ENCODE peak calls at places on chromosomes 4 and X, in nine cellular contexts. W, B, Z, X, P, S, H, F and Q are unnamed samples.

GRCh38 chr4:121702136-121702535 is 5.4 kb upstream of the ANXA5 start:
- DNase-seq in W (no peak), B (no peak), Z (no peak), X (no peak), P (no peak), S (no peak), H (no peak), F (no peak), Q (no peak)

GRCh38 chrX:118823263-118824172 is at the start of gene ZCCHC12:
- DNase-seq in W (peak), B (peak), Z (peak), X (no peak), P (no peak), S (peak), H (peak), F (no peak), Q (no peak)

GRCh38 chrX:123331859-123332258 is 147.8 kb downstream of the GRIA3 start:
- DNase-seq in W (no peak), B (no peak), Z (no peak), X (no peak), P (no peak), S (no peak), H (no peak), F (no peak), Q (no peak)

GRCh38 chr4:86032476-86033022 is 327.3 kb downstream of the MAPK10 start:
- DNase-seq in W (peak), B (no peak), Z (peak), X (no peak), P (no peak), S (peak), H (no peak), F (no peak), Q (peak)

GRCh38 chrX:70476934-70477733 is 32.5 kb downstream of the DLG3 start:
- DNase-seq in W (no peak), B (peak), Z (no peak), X (peak), P (no peak), S (no peak), H (no peak), F (no peak), Q (no peak)

GRCh38 chr4:124037236-124037635 is 640.6 kb downstream of the SPRY1 start:
- DNase-seq in W (no peak), B (no peak), Z (no peak), X (no peak), P (no peak), S (no peak), H (no peak), F (no peak), Q (no peak)

GRCh38 chrX:41335590-41336331 is 1.8 kb downstream of the DDX3X start:
- DNase-seq in W (no peak), B (no peak), Z (no peak), X (no peak), P (no peak), S (no peak), H (no peak), F (no peak), Q (no peak)

GRCh38 chr4:168605411-168605810 is 108.6 kb downstream of the PALLD start:
- DNase-seq in W (peak), B (no peak), Z (no peak), X (no peak), P (no peak), S (no peak), H (no peak), F (no peak), Q (no peak)

GRCh38 chrX:17442898-17443297 is 67.9 kb downstream of the NHS start:
- DNase-seq in W (no peak), B (no peak), Z (no peak), X (no peak), P (no peak), S (no peak), H (no peak), F (no peak), Q (no peak)

GRCh38 chr4:24496597-24496996 is 87.8 kb downstream of the DHX15 start:
- DNase-seq in W (no peak), B (no peak), Z (no peak), X (no peak), P (no peak), S (no peak), H (no peak), F (no peak), Q (no peak)

GRCh38 chr4:165129924-165130323 is 17.3 kb upstream of the TMEM192 start:
- DNase-seq in W (no peak), B (no peak), Z (no peak), X (no peak), P (no peak), S (no peak), H (no peak), F (no peak), Q (no peak)

GRCh38 chrX:104567506-104567905 is 1.5 kb downstream of the IL1RAPL2 start:
- DNase-seq in W (no peak), B (no peak), Z (no peak), X (no peak), P (no peak), S (no peak), H (no peak), F (no peak), Q (no peak)

GRCh38 chrX:8846271-8846670 is 45.1 kb upstream of the FAM9A start:
- DNase-seq in W (no peak), B (no peak), Z (no peak), X (no peak), P (no peak), S (no peak), H (no peak), F (no peak), Q (no peak)

GRCh38 chr4:140427919-140428471 is 547 bp upstream of the CLGN start:
- DNase-seq in W (no peak), B (peak), Z (no peak), X (no peak), P (no peak), S (no peak), H (no peak), F (no peak), Q (no peak)

GRCh38 chrX:74426071-74426470 is 4.8 kb downstream of the SLC16A2 start:
- DNase-seq in W (no peak), B (peak), Z (no peak), X (no peak), P (no peak), S (no peak), H (no peak), F (no peak), Q (no peak)

GRCh38 chrX:2397648-2398340 is 103.0 kb downstream of the DHRSX start:
- DNase-seq in W (no peak), B (no peak), Z (no peak), X (no peak), P (no peak), S (no peak), H (no peak), F (no peak), Q (no peak)

GRCh38 chrX:151085207-151085606 is 91.2 kb upstream of the GPR50 start:
- DNase-seq in W (no peak), B (no peak), Z (no peak), X (no peak), P (peak), S (no peak), H (no peak), F (no peak), Q (no peak)

GRCh38 chrX:44305921-44306320 is 37.6 kb downstream of the EFHC2 start:
- DNase-seq in W (no peak), B (no peak), Z (no peak), X (no peak), P (no peak), S (no peak), H (no peak), F (no peak), Q (no peak)

GRCh38 chr4:7708981-7709380 is 230.7 kb downstream of the AFAP1 start:
- DNase-seq in W (peak), B (no peak), Z (no peak), X (no peak), P (no peak), S (no peak), H (no peak), F (no peak), Q (no peak)

GRCh38 chrX:155070038-155070437 is 898 bp downstream of the CMC4 start:
- DNase-seq in W (no peak), B (peak), Z (no peak), X (no peak), P (no peak), S (no peak), H (no peak), F (no peak), Q (no peak)

GRCh38 chr4:109939153-109939552 is 26.5 kb downstream of the EGF start:
- DNase-seq in W (no peak), B (no peak), Z (no peak), X (no peak), P (no peak), S (no peak), H (no peak), F (no peak), Q (no peak)

GRCh38 chrX:39688576-39689373 is 409.0 kb downstream of the BCOR start:
- DNase-seq in W (peak), B (peak), Z (peak), X (peak), P (peak), S (peak), H (no peak), F (peak), Q (no peak)
- H3K4me3 ChIP-seq in W (peak), B (peak), Z (peak), X (peak), P (no peak), S (peak), H (no peak), F (peak), Q (peak)

DNA sequence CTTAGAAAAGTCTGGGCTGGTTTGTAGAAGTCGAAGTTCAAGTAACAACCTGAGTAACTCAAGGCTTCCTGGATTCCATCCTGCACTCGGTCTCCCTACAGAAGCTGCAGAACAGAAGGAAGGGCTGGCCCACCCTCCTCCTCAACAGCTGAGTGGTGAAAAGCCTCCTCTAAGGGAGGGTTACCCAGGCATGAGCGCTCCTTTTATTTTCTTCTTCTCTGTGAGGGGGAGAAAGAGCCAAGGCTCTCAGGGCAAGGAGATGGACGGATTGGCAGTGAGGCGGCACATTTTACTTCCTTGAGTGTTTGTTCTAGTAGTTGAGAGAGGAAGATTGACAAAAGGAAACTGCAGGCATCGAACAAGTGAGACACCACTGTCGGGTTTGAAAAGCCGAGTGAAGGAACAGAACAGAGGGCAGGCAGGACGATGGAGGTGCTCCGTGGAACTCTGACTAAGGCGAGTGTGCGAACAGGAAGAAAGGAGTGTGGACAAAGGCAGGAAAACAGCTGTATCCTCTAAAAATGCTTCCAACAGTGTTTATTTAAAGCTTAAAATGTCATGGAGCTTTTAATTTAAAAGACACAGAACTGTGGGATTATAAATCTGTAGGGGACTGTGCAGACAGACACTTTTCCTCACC is 38.4 kb upstream of the STS start:
- DNase-seq in W (no peak), B (no peak), Z (peak), X (no peak), P (no peak), S (no peak), H (no peak), F (no peak), Q (no peak)
- H3K4me3 ChIP-seq in W (peak), B (no peak), Z (no peak), X (peak), P (no peak), S (no peak), H (no peak), F (no peak), Q (peak)

GRCh38 chrX:126733874-126734273 is 85.7 kb upstream of the PRR32 start:
- DNase-seq in W (no peak), B (no peak), Z (no peak), X (no peak), P (no peak), S (no peak), H (no peak), F (no peak), Q (no peak)
- H3K4me3 ChIP-seq in W (no peak), B (no peak), Z (no peak), X (no peak), P (no peak), S (no peak), H (no peak), F (no peak), Q (no peak)

DNA sequence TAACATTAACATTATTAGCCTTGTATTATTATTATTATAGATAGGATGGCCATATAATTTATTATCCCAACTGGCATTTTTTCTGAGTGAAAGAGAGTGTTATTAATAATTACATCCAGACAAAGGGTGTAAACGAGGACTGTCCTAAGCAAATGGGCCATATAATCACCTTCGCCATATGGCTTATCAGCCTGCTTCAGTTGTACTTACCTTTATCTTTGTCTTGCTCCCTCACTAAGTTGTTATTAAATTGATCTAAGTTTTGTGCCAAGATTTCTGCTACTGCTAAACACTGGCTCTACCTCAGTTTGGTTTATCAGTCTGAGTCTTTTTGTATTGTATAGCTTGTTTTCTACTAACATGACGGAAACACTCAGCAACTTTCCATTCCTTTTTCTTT is 76.9 kb downstream of the STIM2 start:
- DNase-seq in W (no peak), B (no peak), Z (no peak), X (no peak), P (no peak), S (no peak), H (no peak), F (no peak), Q (no peak)
- H3K4me3 ChIP-seq in W (no peak), B (no peak), Z (no peak), X (no peak), P (no peak), S (no peak), H (no peak), F (no peak), Q (no peak)

DNA sequence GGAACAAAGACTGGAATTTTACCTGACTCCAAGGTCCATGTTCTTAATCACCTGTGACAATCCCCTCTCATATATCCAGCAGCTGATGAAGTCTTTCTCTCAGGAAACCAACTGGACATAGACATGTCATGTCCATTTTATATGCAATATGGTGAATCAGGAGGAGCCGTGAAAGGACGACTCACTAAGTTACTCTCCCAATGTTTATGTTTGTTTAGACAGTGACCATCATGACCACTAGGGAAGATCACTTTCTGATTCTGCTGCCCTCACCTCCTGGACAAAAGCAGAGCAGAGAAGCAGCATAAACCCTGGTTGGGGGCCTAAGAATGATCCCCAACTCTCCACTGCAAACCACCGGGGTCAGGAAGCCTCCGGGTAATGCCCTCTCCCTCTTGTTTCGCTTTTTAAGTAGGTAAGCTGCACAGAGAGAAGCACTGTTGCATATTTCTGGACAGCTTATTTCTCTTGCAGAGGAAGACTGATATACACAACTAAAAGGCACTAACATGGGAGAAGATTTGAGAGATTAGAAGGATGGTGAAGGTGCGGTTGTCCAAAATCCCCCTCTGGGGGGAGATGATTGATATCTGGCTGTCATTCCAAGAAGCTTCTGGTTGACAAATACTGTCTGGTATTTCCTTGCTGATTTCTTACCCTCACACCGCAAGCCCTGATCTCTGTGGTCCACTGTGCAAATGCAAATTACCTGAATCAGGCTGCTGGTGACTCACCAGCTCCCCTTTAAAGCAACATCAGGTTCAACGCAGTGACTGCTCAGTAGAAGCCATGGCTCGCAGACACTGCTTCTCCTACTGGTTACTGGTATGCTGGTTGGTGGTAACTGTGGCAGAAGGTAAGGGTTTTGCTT is at the start of gene ODAPH:
- DNase-seq in W (no peak), B (peak), Z (no peak), X (no peak), P (no peak), S (no peak), H (no peak), F (no peak), Q (no peak)
- H3K4me3 ChIP-seq in W (no peak), B (no peak), Z (no peak), X (no peak), P (no peak), S (no peak), H (no peak), F (no peak), Q (no peak)